ENCODE peak calls at places on chromosome 5, in four cellular contexts. Y is activated T-helper 1 cell treated with Interleukin-2 at 50 U/mL for 16 hours, P is KBM-7, F is progenitor cell of endocrine pancreas. U is an unnamed sample.

GRCh38 chr5:82404382-82404945 is 126.3 kb upstream of the RPS23 start:
- DNase-seq in P (no peak), F (no peak), Y (no peak), U (no peak)

GRCh38 chr5:159121061-159121460 is 21.3 kb upstream of the EBF1 start:
- DNase-seq in P (no peak), F (no peak), Y (no peak), U (no peak)

GRCh38 chr5:998975-999501 is 9.6 kb upstream of the NKD2 start:
- DNase-seq in F (no peak), P (no peak), Y (no peak), U (peak)

GRCh38 chr5:171520300-171521170 is 101.1 kb downstream of the FGF18 start:
- DNase-seq in F (no peak), Y (no peak), P (no peak), U (no peak)

GRCh38 chr5:135059000-135059923 is 25.2 kb upstream of the PITX1 start:
- DNase-seq in Y (no peak), F (no peak), P (no peak), U (no peak)

GRCh38 chr5:59272744-59273427 is 620.6 kb downstream of the PDE4D start:
- DNase-seq in P (no peak), F (no peak), Y (no peak), U (no peak)

GRCh38 chr5:129361441-129362025 is 98.6 kb upstream of the ADAMTS19 start:
- DNase-seq in P (peak), F (no peak), Y (no peak), U (no peak)

GRCh38 chr5:138945421-138946240 is 70.5 kb upstream of the LRRTM2 start:
- DNase-seq in F (no peak), P (no peak), Y (no peak), U (no peak)

GRCh38 chr5:138468966-138469539 is 3.8 kb downstream of the EGR1 start:
- DNase-seq in Y (no peak), F (no peak), P (no peak), U (no peak)